ENCODE peak calls at places on chromosomes 13 and 19, in seven cellular contexts. N is CD4-positive, alpha-beta T cell; R is aorta; A is CD8-positive, alpha-beta memory T cell; G is lower lobe of right lung; D is small intestine; X is IMR-90. B is an unnamed sample.

GRCh38 chr19:11404588-11405258 is 14.4 kb downstream of the RGL3 start:
- DNase-seq in N (no peak), R (no peak), A (no peak), G (no peak), D (no peak), X (no peak), B (no peak)

GRCh38 chr13:112142401-112142930 is 75.5 kb downstream of the SOX1 start:
- DNase-seq in N (no peak), R (no peak), A (no peak), G (no peak), D (no peak), X (no peak), B (no peak)

GRCh38 chr13:25911020-25911419 is 140.8 kb downstream of the SHISA2 start:
- DNase-seq in N (no peak), R (no peak), A (no peak), G (no peak), D (no peak), X (no peak), B (no peak)

GRCh38 chr13:67383358-67383757 is 153.2 kb upstream of the PCDH9 start:
- DNase-seq in N (no peak), R (no peak), A (no peak), G (no peak), D (no peak), X (peak; percentile 17), B (no peak)

GRCh38 chr13:39565036-39565949 is 37.7 kb downstream of the LHFPL6 start:
- DNase-seq in N (no peak), R (no peak), A (no peak), G (no peak), D (no peak), X (peak; percentile 95), B (no peak)

GRCh38 chr13:113087923-113088690 is 17.5 kb upstream of the F7 start:
- DNase-seq in N (no peak), R (peak; percentile 64), A (no peak), G (peak; percentile 35), D (no peak), X (no peak), B (no peak)

GRCh38 chr13:114282143-114282685 is 813 bp downstream of the UPF3A start:
- DNase-seq in N (peak; percentile 22), R (peak; percentile 84), A (peak; percentile 21), G (peak; percentile 68), D (no peak), X (peak; percentile 65), B (peak; percentile 42)

GRCh38 chr13:96575423-96576320 is 418.6 kb downstream of the OXGR1 start:
- DNase-seq in N (no peak), R (no peak), A (no peak), G (no peak), D (no peak), X (no peak), B (no peak)

GRCh38 chr19:38359242-38360021 is 14.9 kb upstream of the PSMD8 start:
- DNase-seq in N (no peak), R (no peak), A (no peak), G (no peak), D (no peak), X (no peak), B (no peak)

GRCh38 chr13:101767096-101767495 is 314.6 kb downstream of the ITGBL1 start:
- DNase-seq in N (no peak), R (no peak), A (no peak), G (no peak), D (no peak), X (no peak), B (no peak)

GRCh38 chr19:40771101-40771539 is 4.2 kb upstream of the MIA start:
- DNase-seq in N (no peak), R (no peak), A (no peak), G (no peak), D (peak; percentile 27), X (no peak), B (peak; percentile 54)

GRCh38 chr13:35475960-35476943 is at the start of gene MAB21L1:
- DNase-seq in N (no peak), R (peak; percentile 75), A (no peak), G (no peak), D (peak; percentile 9), X (peak; percentile 19), B (no peak)

GRCh38 chr13:60282708-60283107 is 114.3 kb upstream of the TDRD3 start:
- DNase-seq in N (no peak), R (no peak), A (no peak), G (no peak), D (no peak), X (no peak), B (no peak)

GRCh38 chr19:6039541-6040225 is 61.7 kb upstream of the RANBP3 start:
- DNase-seq in N (no peak), R (no peak), A (no peak), G (peak; percentile 35), D (no peak), X (no peak), B (no peak)

GRCh38 chr13:113052971-113053370 is 52.6 kb upstream of the F7 start:
- DNase-seq in N (no peak), R (peak; percentile 38), A (no peak), G (peak; percentile 31), D (no peak), X (no peak), B (no peak)

GRCh38 chr19:45468803-45469131 is 971 bp downstream of the FOSB start:
- DNase-seq in N (no peak), R (no peak), A (peak; percentile 60), G (no peak), D (no peak), X (no peak), B (no peak)

GRCh38 chr19:13092608-13093260 is 9.9 kb downstream of the LYL1 start:
- DNase-seq in N (no peak), R (no peak), A (no peak), G (no peak), D (no peak), X (peak; percentile 58), B (no peak)

GRCh38 chr19:45876161-45876410 is 9.9 kb downstream of the IRF2BP1 start:
- DNase-seq in N (no peak), R (no peak), A (no peak), G (no peak), D (no peak), X (no peak), B (peak; percentile 49)

DNA sequence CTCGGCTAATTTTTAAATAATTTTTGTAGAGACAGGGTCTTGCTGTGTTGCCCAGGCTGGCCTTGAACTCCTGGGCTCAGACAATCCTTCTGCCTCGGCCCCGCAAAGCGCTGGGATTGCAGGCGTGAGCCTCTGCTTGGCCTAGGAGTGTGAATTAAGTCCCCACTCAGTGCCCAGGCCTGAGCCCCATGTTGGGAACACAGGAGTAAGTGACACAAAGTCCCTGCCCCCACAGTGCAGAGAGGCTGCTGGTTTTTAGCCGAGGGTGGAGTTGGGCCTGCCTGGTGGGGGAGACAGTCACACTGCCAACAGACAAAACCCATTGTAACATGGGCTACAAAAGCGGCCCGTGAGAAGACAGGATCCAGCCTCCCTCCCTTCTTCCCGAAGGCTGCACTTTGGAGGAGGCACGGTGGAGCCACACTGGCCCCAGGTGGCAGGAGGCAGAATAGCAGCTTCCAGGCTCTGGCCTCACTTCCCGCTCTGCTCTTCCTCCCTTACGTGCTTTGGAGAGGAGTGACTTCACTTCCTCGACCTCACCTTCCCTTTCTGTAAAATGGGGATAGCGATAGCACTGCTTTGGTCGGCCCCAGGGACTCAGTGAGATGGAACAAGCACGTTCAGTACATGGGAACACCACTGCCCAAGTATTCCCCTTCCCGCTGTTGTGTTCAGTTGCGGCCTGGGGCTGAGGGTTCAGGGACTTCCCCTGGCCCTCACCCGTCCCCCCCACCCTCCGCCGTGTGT is 15.2 kb upstream of the EHD2 start:
- DNase-seq in N (peak; percentile 38), R (peak; percentile 88), A (peak; percentile 36), G (peak; percentile 77), D (peak; percentile 83), X (peak; percentile 76), B (peak; percentile 51)
- H3K27ac ChIP-seq in N (no peak overlapping the region), R (no peak overlapping the region), A (no peak overlapping the region), G (peak overlapping the region; percentile 27), D (peak overlapping the region; percentile 28), X (no peak overlapping the region), B (no peak overlapping the region)

GRCh38 chr13:72290962-72291681 is 424.1 kb upstream of the DACH1 start:
- DNase-seq in N (no peak), R (no peak), A (no peak), G (no peak), D (no peak), X (no peak), B (no peak)
- H3K27ac ChIP-seq in N (no peak overlapping the region), R (no peak overlapping the region), A (no peak overlapping the region), G (no peak overlapping the region), D (no peak overlapping the region), X (no peak overlapping the region), B (no peak overlapping the region)

DNA sequence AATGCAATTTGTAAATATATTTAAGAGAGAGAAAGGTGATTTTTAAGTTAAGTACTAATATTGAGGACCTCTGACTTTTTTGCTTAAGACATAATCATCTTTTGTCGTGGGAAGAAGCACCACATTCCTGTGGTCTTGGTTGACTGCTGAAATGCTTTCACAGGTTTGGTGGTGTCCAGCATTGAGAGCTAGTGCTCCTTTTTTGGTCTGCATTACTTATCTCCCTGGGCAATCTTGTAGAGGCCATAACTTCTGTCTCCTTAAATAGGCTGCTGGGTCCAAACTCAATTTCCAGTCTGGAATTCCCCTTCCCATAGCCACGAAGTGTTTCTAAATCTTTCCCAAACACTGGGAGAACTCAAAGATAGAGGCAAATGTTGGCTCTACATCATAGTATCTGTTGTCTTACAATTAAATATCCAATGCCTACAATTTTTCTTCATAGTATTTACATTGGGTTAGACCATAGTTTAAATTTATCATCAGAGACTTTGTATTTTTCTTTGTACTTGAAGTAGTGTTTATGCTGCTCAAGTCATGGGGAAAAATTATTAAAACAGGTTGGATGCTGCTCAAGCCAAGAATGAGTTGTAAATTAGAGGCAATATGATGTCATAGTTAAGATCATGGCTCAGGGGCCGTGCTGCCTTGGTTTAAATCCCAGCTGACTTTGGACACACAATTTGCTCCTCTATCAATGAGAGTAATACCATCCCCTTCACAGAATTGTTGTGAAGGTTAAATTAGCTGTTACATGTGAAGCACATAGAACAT is 105.6 kb downstream of the POSTN start:
- DNase-seq in N (no peak), R (no peak), A (no peak), G (no peak), D (no peak), X (peak; percentile 90), B (no peak)
- H3K27ac ChIP-seq in N (no peak overlapping the region), R (no peak overlapping the region), A (no peak overlapping the region), G (no peak overlapping the region), D (no peak overlapping the region), X (no peak overlapping the region), B (no peak overlapping the region)

DNA sequence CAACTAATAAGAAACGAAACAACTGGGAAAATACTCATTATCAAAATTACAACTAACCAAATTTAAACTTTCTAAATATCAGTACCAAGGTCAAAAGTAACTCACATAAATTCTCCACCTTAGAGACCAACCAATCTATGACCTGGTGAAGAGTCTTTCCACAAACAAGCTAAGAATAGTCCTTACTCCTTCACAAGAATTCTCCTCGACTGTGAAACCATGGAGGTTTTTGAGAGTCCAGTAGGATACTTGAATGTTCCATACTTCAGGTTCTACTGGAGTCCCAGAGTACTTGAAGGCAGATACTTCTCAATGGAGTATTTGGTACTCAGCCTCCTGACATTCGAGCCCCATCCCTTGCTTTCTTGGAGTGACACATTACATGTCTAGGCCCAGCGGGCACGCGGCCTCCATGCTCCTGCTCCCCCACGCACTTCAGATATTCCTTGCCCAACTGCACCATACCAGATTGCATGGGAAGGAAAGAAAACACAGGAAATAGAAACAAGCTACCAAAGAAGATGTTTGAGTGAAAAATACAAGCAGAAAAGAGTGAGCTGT is 63.9 kb downstream of the ABCC4 start:
- DNase-seq in N (no peak), R (no peak), A (no peak), G (peak; percentile 66), D (no peak), X (no peak), B (no peak)
- H3K27ac ChIP-seq in N (no peak overlapping the region), R (no peak overlapping the region), A (no peak overlapping the region), G (peak overlapping the region; percentile 38), D (no peak overlapping the region), X (peak overlapping the region; percentile 72), B (no peak overlapping the region)

GRCh38 chr19:14127176-14127575 is 9.2 kb downstream of the ASF1B start:
- DNase-seq in N (no peak), R (no peak), A (no peak), G (peak; percentile 80), D (no peak), X (no peak), B (no peak)
- H3K27ac ChIP-seq in N (no peak overlapping the region), R (no peak overlapping the region), A (no peak overlapping the region), G (peak overlapping the region; percentile 47), D (no peak overlapping the region), X (no peak overlapping the region), B (no peak overlapping the region)

B was measured in CD4-positive, alpha-beta memory T cell.